ENCODE peak calls at places on chromosome 12, in six cellular contexts. One of them, this sample, is unnamed.

GRCh38 chr12:27682534-27682933 is 13.7 kb upstream of the REP15 start:
- DNase-seq in A549: no peak
- DNase-seq in IMR-90: peak
- DNase-seq in HEK293T: no peak
- DNase-seq in HepG2: no peak
- DNase-seq in K562: no peak
- DNase-seq in this sample: no peak

GRCh38 chr12:67220065-67220464 is 49.1 kb upstream of the CAND1 start:
- DNase-seq in A549: no peak
- DNase-seq in IMR-90: no peak
- DNase-seq in HEK293T: peak
- DNase-seq in HepG2: peak
- DNase-seq in K562: no peak
- DNase-seq in this sample: no peak

GRCh38 chr12:71014180-71014785 is 93.7 kb upstream of the PTPRR start:
- DNase-seq in A549: peak
- DNase-seq in IMR-90: peak
- DNase-seq in HEK293T: peak
- DNase-seq in HepG2: peak
- DNase-seq in K562: peak
- DNase-seq in this sample: no peak

GRCh38 chr12:116360579-116361403 is 83.3 kb upstream of the MED13L start:
- DNase-seq in A549: no peak
- DNase-seq in IMR-90: no peak
- DNase-seq in HEK293T: no peak
- DNase-seq in HepG2: no peak
- DNase-seq in K562: peak
- DNase-seq in this sample: no peak

GRCh38 chr12:122868471-122869177 is 27.3 kb downstream of the VPS37B start:
- DNase-seq in A549: no peak
- DNase-seq in IMR-90: no peak
- DNase-seq in HEK293T: no peak
- DNase-seq in HepG2: no peak
- DNase-seq in K562: no peak
- DNase-seq in this sample: no peak

GRCh38 chr12:6662906-6663742 is at the start of gene ING4:
- DNase-seq in A549: peak
- DNase-seq in IMR-90: peak
- DNase-seq in HEK293T: peak
- DNase-seq in HepG2: peak
- DNase-seq in K562: peak
- DNase-seq in this sample: peak

GRCh38 chr12:50751921-50752721 is 11.8 kb upstream of the ATF1 start:
- DNase-seq in A549: no peak
- DNase-seq in IMR-90: peak
- DNase-seq in HEK293T: no peak
- DNase-seq in HepG2: no peak
- DNase-seq in K562: no peak
- DNase-seq in this sample: no peak

GRCh38 chr12:73421832-73422231 is 1115.8 kb upstream of the ATXN7L3B start:
- DNase-seq in A549: no peak
- DNase-seq in IMR-90: no peak
- DNase-seq in HEK293T: no peak
- DNase-seq in HepG2: no peak
- DNase-seq in K562: no peak
- DNase-seq in this sample: no peak

GRCh38 chr12:116370886-116371580 is 93.5 kb upstream of the MED13L start:
- DNase-seq in A549: no peak
- DNase-seq in IMR-90: no peak
- DNase-seq in HEK293T: no peak
- DNase-seq in HepG2: no peak
- DNase-seq in K562: no peak
- DNase-seq in this sample: no peak

GRCh38 chr12:62840806-62841205 is 94.1 kb downstream of the PPM1H start:
- DNase-seq in A549: no peak
- DNase-seq in IMR-90: no peak
- DNase-seq in HEK293T: no peak
- DNase-seq in HepG2: no peak
- DNase-seq in K562: no peak
- DNase-seq in this sample: no peak

GRCh38 chr12:80662586-80662985 is 44.8 kb upstream of the MYF6 start:
- DNase-seq in A549: no peak
- DNase-seq in IMR-90: no peak
- DNase-seq in HEK293T: no peak
- DNase-seq in HepG2: no peak
- DNase-seq in K562: no peak
- DNase-seq in this sample: no peak

GRCh38 chr12:84661732-84662326 is 250.8 kb downstream of the SLC6A15 start:
- DNase-seq in A549: no peak
- DNase-seq in IMR-90: peak
- DNase-seq in HEK293T: no peak
- DNase-seq in HepG2: no peak
- DNase-seq in K562: no peak
- DNase-seq in this sample: no peak

GRCh38 chr12:80681-81190 is 14.2 kb downstream of the IQSEC3 start:
- DNase-seq in A549: no peak
- DNase-seq in IMR-90: no peak
- DNase-seq in HEK293T: no peak
- DNase-seq in HepG2: no peak
- DNase-seq in K562: no peak
- DNase-seq in this sample: no peak

GRCh38 chr12:41286426-41286825 is 98.3 kb downstream of the PDZRN4 start:
- DNase-seq in A549: no peak
- DNase-seq in IMR-90: no peak
- DNase-seq in HEK293T: no peak
- DNase-seq in HepG2: peak
- DNase-seq in K562: no peak
- DNase-seq in this sample: no peak

GRCh38 chr12:93146278-93146939 is 217.3 kb upstream of the EEA1 start:
- DNase-seq in A549: no peak
- DNase-seq in IMR-90: peak
- DNase-seq in HEK293T: no peak
- DNase-seq in HepG2: no peak
- DNase-seq in K562: no peak
- DNase-seq in this sample: no peak

GRCh38 chr12:129186952-129187351 is 333.7 kb downstream of the GLT1D1 start:
- DNase-seq in A549: peak
- DNase-seq in IMR-90: no peak
- DNase-seq in HEK293T: no peak
- DNase-seq in HepG2: no peak
- DNase-seq in K562: peak
- DNase-seq in this sample: no peak

GRCh38 chr12:71436696-71437095 is 2.9 kb upstream of the LGR5 start:
- DNase-seq in A549: no peak
- DNase-seq in IMR-90: no peak
- DNase-seq in HEK293T: no peak
- DNase-seq in HepG2: no peak
- DNase-seq in K562: no peak
- DNase-seq in this sample: no peak

GRCh38 chr12:12660201-12660600 is 35.8 kb downstream of the GPR19 start:
- DNase-seq in A549: no peak
- DNase-seq in IMR-90: no peak
- DNase-seq in HEK293T: no peak
- DNase-seq in HepG2: no peak
- DNase-seq in K562: no peak
- DNase-seq in this sample: no peak

GRCh38 chr12:66960704-66961690 is 282.1 kb upstream of the GRIP1 start:
- DNase-seq in A549: no peak
- DNase-seq in IMR-90: no peak
- DNase-seq in HEK293T: no peak
- DNase-seq in HepG2: no peak
- DNase-seq in K562: no peak
- DNase-seq in this sample: no peak

GRCh38 chr12:32365473-32366064 is 33.8 kb upstream of the FGD4 start:
- DNase-seq in A549: peak
- DNase-seq in IMR-90: peak
- DNase-seq in HEK293T: peak
- DNase-seq in HepG2: peak
- DNase-seq in K562: peak
- DNase-seq in this sample: peak

GRCh38 chr12:79566452-79566851 is 124.3 kb downstream of the PAWR start:
- DNase-seq in A549: no peak
- DNase-seq in IMR-90: peak
- DNase-seq in HEK293T: no peak
- DNase-seq in HepG2: peak
- DNase-seq in K562: no peak
- DNase-seq in this sample: no peak

GRCh38 chr12:9149372-9149771 is 33.7 kb upstream of the A2M start:
- DNase-seq in A549: no peak
- DNase-seq in IMR-90: no peak
- DNase-seq in HEK293T: no peak
- DNase-seq in HepG2: no peak
- DNase-seq in K562: no peak
- DNase-seq in this sample: no peak
- TF ChIP-seq BHLHE40 in A549: no peak
- TF ChIP-seq BHLHE40 in IMR-90: no peak
- TF ChIP-seq BHLHE40 in HEK293T: no peak
- TF ChIP-seq BHLHE40 in HepG2: no peak
- TF ChIP-seq BHLHE40 in K562: no peak
- TF ChIP-seq BHLHE40 in this sample: no peak

GRCh38 chr12:113470871-113471618 is 626 bp downstream of the LHX5 start:
- DNase-seq in A549: no peak
- DNase-seq in IMR-90: no peak
- DNase-seq in HEK293T: no peak
- DNase-seq in HepG2: no peak
- DNase-seq in K562: no peak
- DNase-seq in this sample: no peak
- TF ChIP-seq BHLHE40 in A549: no peak
- TF ChIP-seq BHLHE40 in IMR-90: no peak
- TF ChIP-seq BHLHE40 in HEK293T: no peak
- TF ChIP-seq BHLHE40 in HepG2: no peak
- TF ChIP-seq BHLHE40 in K562: no peak
- TF ChIP-seq BHLHE40 in this sample: no peak

DNA sequence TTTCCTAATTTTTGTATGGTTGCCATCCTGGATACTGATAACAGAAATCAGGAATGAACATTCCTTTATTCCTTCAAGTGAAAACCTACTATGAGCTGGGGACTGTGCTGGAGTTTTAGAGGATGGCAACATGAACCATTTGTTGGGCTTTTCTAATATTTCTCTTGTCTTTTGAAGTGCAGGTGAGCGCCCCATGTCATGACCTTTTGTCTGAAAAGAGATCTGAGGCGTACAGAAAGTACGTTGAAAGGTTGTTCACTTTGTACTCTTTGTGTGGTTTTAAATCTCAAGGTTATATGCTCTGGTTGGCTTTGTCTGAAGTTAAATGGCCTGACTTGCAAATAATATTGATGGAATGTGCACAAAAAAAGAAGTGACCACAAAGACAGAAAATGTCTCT is 79.0 kb downstream of the GAS2L3 start:
- DNase-seq in A549: no peak
- DNase-seq in IMR-90: no peak
- DNase-seq in HEK293T: no peak
- DNase-seq in HepG2: peak
- DNase-seq in K562: no peak
- DNase-seq in this sample: no peak
- TF ChIP-seq BHLHE40 in A549: no peak
- TF ChIP-seq BHLHE40 in IMR-90: no peak
- TF ChIP-seq BHLHE40 in HEK293T: no peak
- TF ChIP-seq BHLHE40 in HepG2: no peak
- TF ChIP-seq BHLHE40 in K562: no peak
- TF ChIP-seq BHLHE40 in this sample: no peak

DNA sequence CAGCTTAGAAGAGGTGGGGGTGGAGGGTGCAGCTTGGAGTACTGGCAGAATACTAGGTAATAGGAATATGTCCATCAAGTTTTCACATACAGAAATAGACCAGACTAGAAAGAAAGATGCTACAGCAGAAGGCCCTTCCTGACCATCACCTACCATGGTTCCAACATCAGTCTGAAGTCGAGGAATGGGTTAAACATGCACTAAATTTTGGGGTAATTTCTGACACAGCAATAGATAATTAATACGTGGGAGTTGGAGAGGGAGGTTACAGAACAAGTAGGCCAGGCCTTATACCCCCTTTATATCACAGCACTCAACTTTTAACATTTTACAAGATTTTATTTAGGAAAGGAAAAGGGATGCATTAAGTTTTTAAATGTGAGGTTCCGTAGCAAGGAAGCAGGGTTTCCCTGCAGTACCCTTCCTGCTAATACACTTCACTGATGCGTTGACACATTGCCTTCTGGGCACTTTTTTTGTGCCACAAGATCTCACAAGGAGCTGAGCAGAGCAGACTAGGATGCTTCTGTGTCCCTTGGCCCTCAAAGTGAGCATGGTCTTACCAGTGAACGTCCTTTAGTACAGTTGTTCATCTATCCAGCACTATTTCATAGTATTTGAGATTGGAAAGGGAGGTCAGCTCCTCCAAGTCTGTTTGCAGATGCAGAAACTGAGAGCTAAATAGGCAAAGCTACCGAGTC is 50.8 kb downstream of the EID3 start:
- DNase-seq in A549: no peak
- DNase-seq in IMR-90: no peak
- DNase-seq in HEK293T: no peak
- DNase-seq in HepG2: no peak
- DNase-seq in K562: no peak
- DNase-seq in this sample: no peak
- TF ChIP-seq BHLHE40 in A549: no peak
- TF ChIP-seq BHLHE40 in IMR-90: no peak
- TF ChIP-seq BHLHE40 in HEK293T: no peak
- TF ChIP-seq BHLHE40 in HepG2: no peak
- TF ChIP-seq BHLHE40 in K562: no peak
- TF ChIP-seq BHLHE40 in this sample: no peak

DNA sequence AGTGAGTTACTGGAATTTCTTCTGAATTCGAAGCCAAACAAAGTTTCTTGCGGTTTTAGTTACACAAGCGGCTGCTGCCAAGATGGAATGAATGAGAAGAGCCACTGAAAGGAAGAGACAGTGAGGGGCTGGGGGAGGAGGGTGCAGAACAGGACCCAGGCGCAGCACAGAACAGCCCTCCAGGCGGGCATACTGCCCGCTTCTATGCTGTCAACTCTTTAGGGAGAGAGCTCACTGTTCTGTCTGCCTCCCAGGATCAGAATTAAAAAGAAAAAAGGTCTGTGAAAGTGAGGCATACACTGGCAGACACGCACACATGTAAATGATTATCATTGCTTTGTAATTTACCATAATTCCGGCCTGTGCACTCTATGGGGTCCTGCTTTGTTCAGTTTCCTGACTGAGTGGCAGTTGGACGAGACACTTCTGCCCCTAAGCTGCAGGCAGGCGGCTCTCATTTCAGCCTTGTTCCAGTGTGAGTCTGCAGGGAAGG is 231.6 kb downstream of the CACNA1C start:
- DNase-seq in A549: no peak
- DNase-seq in IMR-90: peak
- DNase-seq in HEK293T: no peak
- DNase-seq in HepG2: no peak
- DNase-seq in K562: no peak
- DNase-seq in this sample: no peak
- TF ChIP-seq BHLHE40 in A549: no peak
- TF ChIP-seq BHLHE40 in IMR-90: no peak
- TF ChIP-seq BHLHE40 in HEK293T: no peak
- TF ChIP-seq BHLHE40 in HepG2: no peak
- TF ChIP-seq BHLHE40 in K562: no peak
- TF ChIP-seq BHLHE40 in this sample: no peak

GRCh38 chr12:119326341-119326740 is 8.2 kb upstream of the CCDC60 start:
- DNase-seq in A549: no peak
- DNase-seq in IMR-90: no peak
- DNase-seq in HEK293T: no peak
- DNase-seq in HepG2: no peak
- DNase-seq in K562: no peak
- DNase-seq in this sample: no peak
- TF ChIP-seq BHLHE40 in A549: no peak
- TF ChIP-seq BHLHE40 in IMR-90: no peak
- TF ChIP-seq BHLHE40 in HEK293T: no peak
- TF ChIP-seq BHLHE40 in HepG2: no peak
- TF ChIP-seq BHLHE40 in K562: no peak
- TF ChIP-seq BHLHE40 in this sample: no peak

GRCh38 chr12:30835216-30835615 is 80.5 kb upstream of the CAPRIN2 start:
- DNase-seq in A549: no peak
- DNase-seq in IMR-90: no peak
- DNase-seq in HEK293T: no peak
- DNase-seq in HepG2: no peak
- DNase-seq in K562: no peak
- DNase-seq in this sample: no peak
- TF ChIP-seq BHLHE40 in A549: no peak
- TF ChIP-seq BHLHE40 in IMR-90: no peak
- TF ChIP-seq BHLHE40 in HEK293T: no peak
- TF ChIP-seq BHLHE40 in HepG2: no peak
- TF ChIP-seq BHLHE40 in K562: no peak
- TF ChIP-seq BHLHE40 in this sample: no peak